ENCODE peak calls at places on chromosomes 1 and 21, in four cellular contexts. F is K562, O is HepG2, A is SK-N-SH. Z is an unnamed sample.

GRCh38 chr21:17128132-17128531 is 384.7 kb upstream of the CXADR start:
- DNase-seq in F (no peak), O (no peak), A (no peak), Z (no peak)

GRCh38 chr1:10530281-10530740 is 55.6 kb downstream of the PEX14 start:
- DNase-seq in F (peak; percentile 46), O (no peak), A (peak; percentile 73), Z (peak; percentile 87)

GRCh38 chr1:77504986-77505385 is 177.5 kb downstream of the ZZZ3 start:
- DNase-seq in F (no peak), O (no peak), A (no peak), Z (no peak)

GRCh38 chr1:157197906-157198435 is 59.8 kb upstream of the ETV3 start:
- DNase-seq in F (no peak), O (no peak), A (no peak), Z (no peak)

GRCh38 chr1:54403377-54403776 is 2.8 kb downstream of the SSBP3 start:
- DNase-seq in F (no peak), O (no peak), A (no peak), Z (no peak)

GRCh38 chr1:235012436-235013210 is 116.0 kb downstream of the TOMM20 start:
- DNase-seq in F (no peak), O (no peak), A (no peak), Z (no peak)

GRCh38 chr1:180560868-180561600 is 2.3 kb downstream of the OVAAL start:
- DNase-seq in F (no peak), O (no peak), A (no peak), Z (no peak)

GRCh38 chr1:226558293-226558692 is 9.7 kb downstream of the STUM start:
- DNase-seq in F (no peak), O (no peak), A (no peak), Z (no peak)

GRCh38 chr1:28247603-28248272 is 11.6 kb upstream of the SESN2 start:
- DNase-seq in F (no peak), O (no peak), A (no peak), Z (no peak)

GRCh38 chr1:92108631-92109030 is 28.5 kb downstream of the BTBD8 start:
- DNase-seq in F (no peak), O (no peak), A (no peak), Z (no peak)

GRCh38 chr1:22221233-22221780 is 78.4 kb upstream of the WNT4 start:
- DNase-seq in F (no peak), O (no peak), A (no peak), Z (no peak)

GRCh38 chr1:35885961-35886558 is 3.1 kb downstream of the AGO1 start:
- DNase-seq in F (peak; percentile 66), O (no peak), A (peak; percentile 43), Z (peak; percentile 95)

GRCh38 chr21:16196521-16197208 is 466.9 kb downstream of the USP25 start:
- DNase-seq in F (no peak), O (no peak), A (no peak), Z (no peak)

GRCh38 chr1:41800237-41800902 is 118.4 kb downstream of the HIVEP3 start:
- DNase-seq in F (no peak), O (no peak), A (no peak), Z (no peak)

GRCh38 chr21:41615613-41616012 is 107.7 kb upstream of the TMPRSS2 start:
- DNase-seq in F (no peak), O (no peak), A (no peak), Z (no peak)

GRCh38 chr1:79848316-79848715 is 841.8 kb upstream of the ADGRL4 start:
- DNase-seq in F (no peak), O (no peak), A (no peak), Z (no peak)

GRCh38 chr1:234980657-234981396 is 147.8 kb downstream of the TOMM20 start:
- DNase-seq in F (no peak), O (peak; percentile 83), A (peak; percentile 39), Z (no peak)

GRCh38 chr1:110605901-110606783 is at the start of gene KCNA2:
- DNase-seq in F (no peak), O (no peak), A (peak; percentile 88), Z (peak; percentile 68)

GRCh38 chr1:1892079-1892762 is 1.3 kb upstream of the GNB1 start:
- DNase-seq in F (no peak), O (no peak), A (no peak), Z (no peak)

GRCh38 chr1:1891349-1892078 is 627 bp upstream of the GNB1 start:
- DNase-seq in F (peak; percentile 97), O (peak; percentile 42), A (peak; percentile 92), Z (peak; percentile 62)

GRCh38 chr1:1890506-1891348 is at the start of gene GNB1:
- DNase-seq in F (peak; percentile 93), O (peak; percentile 70), A (peak; percentile 98), Z (peak; percentile 73)

GRCh38 chr1:1889090-1889750 is 1.7 kb downstream of the GNB1 start:
- DNase-seq in F (no peak), O (no peak), A (no peak), Z (no peak)

DNA sequence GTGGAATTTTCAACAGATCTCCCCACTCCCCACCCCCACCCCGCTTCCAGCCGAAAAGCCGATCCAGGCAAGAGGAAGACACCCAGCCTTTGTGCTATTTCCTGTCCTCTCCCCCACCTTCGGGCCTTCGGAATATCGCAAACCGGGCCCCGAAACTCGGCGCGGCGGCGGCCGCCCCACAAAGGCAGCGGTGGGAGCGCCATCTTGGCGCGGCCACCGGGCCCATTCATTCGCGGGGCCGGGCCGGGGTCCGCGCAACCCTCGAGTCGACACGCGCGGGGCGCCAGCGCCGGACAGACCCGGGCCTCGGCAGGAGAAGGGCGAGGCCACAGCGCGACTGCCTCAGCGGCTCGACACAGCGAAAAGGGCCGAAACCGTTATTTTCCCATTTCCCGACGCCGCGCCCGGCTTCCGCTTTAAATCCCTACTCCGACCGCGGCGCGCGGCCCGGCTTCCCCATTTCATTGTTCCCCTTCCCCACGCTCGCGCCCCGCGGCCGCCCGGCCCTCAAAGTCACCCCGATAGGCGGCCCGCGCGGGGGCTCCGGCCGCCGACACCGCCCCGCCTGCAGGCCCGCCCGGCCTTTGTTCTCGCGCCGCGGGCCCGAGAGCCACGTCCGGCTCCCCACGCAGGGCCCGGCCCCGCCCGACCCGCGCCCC is 911 bp downstream of the GNB1 start:
- DNase-seq in F (peak; percentile 62), O (no peak), A (peak; percentile 77), Z (no peak)
- TF ChIP-seq FOXJ3 in F (no peak), O (no peak), A (no peak), Z (no peak)

DNA sequence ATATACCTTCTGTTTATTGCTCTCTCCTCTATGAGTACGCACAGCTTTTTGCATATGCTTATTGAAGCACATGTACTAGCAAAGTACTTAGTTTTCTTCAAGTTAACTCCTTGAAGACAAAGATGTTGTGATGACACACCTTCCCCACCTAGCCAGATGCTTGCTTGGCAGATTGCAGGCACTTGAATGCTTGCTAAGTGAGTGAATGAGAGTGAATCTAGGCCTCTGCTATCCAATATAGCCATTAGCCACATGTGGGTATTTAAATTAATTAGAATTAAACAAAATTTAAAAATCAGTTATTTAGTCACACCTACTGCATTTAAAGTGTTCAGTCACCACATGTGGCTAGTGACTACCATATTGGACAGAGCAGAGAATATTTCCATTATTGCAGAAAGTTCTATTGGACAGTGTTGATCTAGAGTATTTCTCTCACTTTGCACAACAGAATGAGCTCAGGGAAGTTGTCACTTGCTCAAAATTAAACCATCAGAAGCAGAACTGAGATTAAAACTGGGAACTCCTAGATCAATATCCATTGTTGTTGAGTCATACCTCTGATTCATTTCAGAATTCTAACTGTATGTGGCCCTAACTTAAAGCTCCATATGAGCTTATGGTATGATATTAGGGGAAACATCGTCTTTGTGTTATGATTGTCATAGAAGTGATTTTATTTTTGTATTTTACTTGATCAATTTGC is 8.6 kb upstream of the EEIG2 start:
- DNase-seq in F (no peak), O (no peak), A (no peak), Z (no peak)
- TF ChIP-seq FOXJ3 in F (no peak), O (no peak), A (no peak), Z (no peak)

DNA sequence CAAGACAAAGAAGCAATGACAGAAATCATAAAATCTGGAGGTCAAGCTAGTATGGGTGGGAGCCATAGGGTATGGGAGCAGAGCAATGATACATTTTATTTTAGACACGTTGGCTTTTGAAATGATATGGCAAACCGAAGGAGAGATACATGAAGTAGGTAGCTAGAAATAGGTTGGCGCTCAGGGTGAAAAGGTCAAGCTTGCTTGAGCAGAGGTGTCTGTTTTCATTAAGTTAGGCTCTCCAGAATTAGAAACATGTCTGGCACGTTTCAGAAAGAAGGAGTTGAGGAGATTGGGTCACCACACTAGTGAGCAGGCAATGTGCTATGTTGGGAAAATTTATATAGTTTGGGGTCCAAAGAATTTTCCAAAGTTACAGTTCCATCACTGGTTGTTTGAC is 151.4 kb downstream of the AMY1C start:
- DNase-seq in F (no peak), O (no peak), A (no peak), Z (no peak)
- TF ChIP-seq FOXJ3 in F (no peak), O (no peak), A (no peak), Z (no peak)

GRCh38 chr1:228809621-228810313 is 74.5 kb downstream of the RHOU start:
- DNase-seq in F (no peak), O (no peak), A (no peak), Z (no peak)

GRCh38 chr1:228804640-228805413 is 69.5 kb downstream of the RHOU start:
- DNase-seq in F (no peak), O (no peak), A (peak; percentile 53), Z (no peak)

GRCh38 chr1:228810855-228811654 is 75.8 kb downstream of the RHOU start:
- DNase-seq in F (no peak), O (no peak), A (no peak), Z (no peak)

GRCh38 chr1:228810385-228810784 is 75.1 kb downstream of the RHOU start:
- DNase-seq in F (no peak), O (no peak), A (no peak), Z (no peak)

GRCh38 chr1:228807904-228808487 is 72.7 kb downstream of the RHOU start:
- DNase-seq in F (no peak), O (no peak), A (no peak), Z (no peak)
- TF ChIP-seq FOXJ3 in F (no peak), O (no peak), A (no peak), Z (no peak)

GRCh38 chr1:117821382-117821755 is 108.1 kb downstream of the GDAP2 start:
- DNase-seq in F (no peak), O (no peak), A (no peak), Z (no peak)

GRCh38 chr1:117820096-117820495 is 109.3 kb downstream of the GDAP2 start:
- DNase-seq in F (no peak), O (no peak), A (no peak), Z (no peak)

GRCh38 chr1:117819301-117819700 is 110.1 kb downstream of the GDAP2 start:
- DNase-seq in F (no peak), O (no peak), A (no peak), Z (no peak)

GRCh38 chr1:117821782-117822447 is 107.5 kb downstream of the GDAP2 start:
- DNase-seq in F (no peak), O (peak; percentile 87), A (no peak), Z (no peak)

DNA sequence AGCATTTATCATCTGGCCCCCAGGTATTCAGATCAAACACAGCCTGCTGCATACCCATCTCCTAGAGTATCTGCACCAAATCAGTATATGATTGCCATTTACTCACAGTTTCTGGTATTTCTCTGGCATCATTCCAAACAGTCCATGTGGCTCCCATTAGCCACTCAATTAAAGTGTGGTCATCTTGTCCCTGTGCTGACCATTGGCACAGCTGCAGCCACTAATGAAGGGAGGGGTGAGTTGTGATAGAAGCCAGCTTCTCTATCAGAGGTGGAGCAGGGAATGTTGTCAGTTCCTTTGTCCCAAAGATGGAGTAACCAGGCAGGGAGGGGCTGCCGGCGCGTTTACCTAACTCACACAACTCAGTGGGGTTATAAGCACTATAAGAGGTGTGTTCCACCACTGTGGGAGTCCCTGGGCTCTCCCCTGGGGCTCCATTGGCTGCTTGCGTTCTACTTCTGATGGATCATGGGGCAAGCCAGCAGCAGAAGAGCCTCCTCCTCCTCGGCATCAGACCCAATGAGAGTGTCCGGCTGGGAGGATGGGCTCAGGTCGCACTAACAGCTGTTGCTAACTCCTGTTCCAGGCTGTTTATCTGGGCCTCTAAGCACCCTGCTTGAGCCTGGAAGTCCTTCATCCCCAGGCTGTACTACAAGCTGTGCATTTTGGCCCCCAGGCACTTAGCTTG is 108.6 kb downstream of the GDAP2 start:
- DNase-seq in F (no peak), O (no peak), A (peak; percentile 54), Z (no peak)
- TF ChIP-seq FOXJ3 in F (no peak), O (no peak), A (peak; percentile 35), Z (no peak)

Z was measured in WTC11.